ENCODE peak calls at places on chromosomes 6 and 20, in seven cellular contexts. V, B, P, H, J, X and Q are unnamed samples.

GRCh38 chr6:135310291-135310690 is 129.2 kb downstream of the MYB start:
- DNase-seq in V (no peak), B (no peak), P (no peak), H (no peak), J (no peak), X (no peak), Q (no peak)

GRCh38 chr20:40639956-40640355 is 49.1 kb downstream of the MAFB start:
- DNase-seq in V (no peak), B (no peak), P (no peak), H (no peak), J (no peak), X (no peak), Q (no peak)

GRCh38 chr20:17654649-17655285 is 27.3 kb downstream of the RRBP1 start:
- DNase-seq in V (no peak), B (no peak), P (peak), H (no peak), J (peak), X (no peak), Q (no peak)

GRCh38 chr20:11041396-11041795 is 367.6 kb upstream of the JAG1 start:
- DNase-seq in V (no peak), B (no peak), P (no peak), H (no peak), J (no peak), X (no peak), Q (no peak)

GRCh38 chr6:128731249-128732165 is 151.4 kb upstream of the LAMA2 start:
- DNase-seq in V (no peak), B (no peak), P (peak), H (no peak), J (peak), X (no peak), Q (no peak)

GRCh38 chr6:31460361-31461025 is 37.5 kb upstream of the MICB start:
- DNase-seq in V (no peak), B (no peak), P (no peak), H (no peak), J (no peak), X (no peak), Q (no peak)

GRCh38 chr20:48795732-48796131 is 32.1 kb downstream of the PREX1 start:
- DNase-seq in V (no peak), B (no peak), P (peak), H (no peak), J (no peak), X (no peak), Q (no peak)

GRCh38 chr6:19845271-19846046 is 8.3 kb downstream of the ID4 start:
- DNase-seq in V (no peak), B (no peak), P (no peak), H (no peak), J (no peak), X (no peak), Q (no peak)

GRCh38 chr6:160764847-160765246 is 62.8 kb downstream of the PLG start:
- DNase-seq in V (no peak), B (no peak), P (no peak), H (no peak), J (no peak), X (no peak), Q (no peak)

GRCh38 chr6:159978291-159979135 is 9.6 kb downstream of the IGF2R start:
- DNase-seq in V (no peak), B (no peak), P (no peak), H (no peak), J (no peak), X (no peak), Q (no peak)

GRCh38 chr6:45301348-45302142 is 26.6 kb upstream of the RUNX2 start:
- DNase-seq in V (no peak), B (no peak), P (no peak), H (no peak), J (no peak), X (no peak), Q (no peak)

GRCh38 chr20:63691711-63692435 is 4.6 kb upstream of the TNFRSF6B start:
- DNase-seq in V (no peak), B (no peak), P (no peak), H (no peak), J (no peak), X (no peak), Q (no peak)

GRCh38 chr6:137819740-137820139 is 47.3 kb upstream of the TNFAIP3 start:
- DNase-seq in V (no peak), B (no peak), P (no peak), H (no peak), J (no peak), X (no peak), Q (no peak)

GRCh38 chr20:33475381-33476160 is 14.3 kb upstream of the CBFA2T2 start:
- DNase-seq in V (no peak), B (peak), P (peak), H (no peak), J (no peak), X (no peak), Q (no peak)

GRCh38 chr6:4319992-4320683 is 184.8 kb upstream of the ECI2 start:
- DNase-seq in V (no peak), B (no peak), P (no peak), H (no peak), J (no peak), X (no peak), Q (no peak)

GRCh38 chr6:105452376-105452775 is 49.5 kb upstream of the PREP start:
- DNase-seq in V (no peak), B (no peak), P (peak), H (no peak), J (no peak), X (no peak), Q (no peak)

GRCh38 chr6:106534564-106534982 is 94.7 kb downstream of the RTN4IP1 start:
- DNase-seq in V (no peak), B (no peak), P (no peak), H (no peak), J (no peak), X (no peak), Q (no peak)